ENCODE peak calls at places on chromosomes 11 and 22, in ten cellular contexts. K is mesothelial cell of epicardium; A is WERI-Rb-1; P is heart right ventricle; T is pancreas; M is CD4-positive, alpha-beta T cell; R is A549; Y is cardiac fibroblast; Q is neural progenitor cell; I is endothelial cell. X is an unnamed sample.

GRCh38 chr22:39444247-39444800 is 12.5 kb upstream of the MGAT3 start:
- DNase-seq in Q (no peak), P (no peak), R (no peak), T (no peak), K (no peak), M (no peak), A (no peak), Y (no peak), I (no peak), X (no peak)

GRCh38 chr22:19823638-19824196 is 31.0 kb downstream of the GNB1L start:
- DNase-seq in K (peak; percentile 43), Y (no peak), A (no peak), I (no peak), P (no peak), R (no peak), M (no peak), T (no peak), Q (no peak), X (no peak)

GRCh38 chr22:39355080-39355479 is 5.3 kb downstream of the SYNGR1 start:
- DNase-seq in I (no peak), M (no peak), Y (no peak), R (no peak), Q (no peak), A (no peak), K (no peak), T (no peak), P (no peak), X (no peak)

GRCh38 chr11:125938418-125938817 is 7.4 kb upstream of the VSIG10L2 start:
- DNase-seq in I (no peak), K (no peak), M (no peak), T (no peak), P (no peak), A (no peak), R (no peak), Y (no peak), Q (no peak), X (no peak)

GRCh38 chr22:38110008-38110862 is at the start of gene BAIAP2L2:
- DNase-seq in R (peak; percentile 78), I (no peak), M (no peak), K (no peak), Y (no peak), P (no peak), A (no peak), Q (no peak), T (no peak), X (no peak)

GRCh38 chr11:77027275-77027674 is 6.9 kb upstream of the B3GNT6 start:
- DNase-seq in K (no peak), Y (no peak), P (no peak), M (no peak), I (no peak), Q (no peak), A (peak; percentile 79), T (no peak), R (peak; percentile 40), X (peak; percentile 71)

GRCh38 chr11:130202818-130203671 is 43.5 kb downstream of the ST14 start:
- DNase-seq in I (no peak), K (no peak), Y (no peak), P (no peak), A (no peak), M (no peak), Q (no peak), T (no peak), R (no peak), X (no peak)

GRCh38 chr22:40326905-40327735 is 19.2 kb upstream of the ADSL start:
- DNase-seq in P (no peak), Q (peak; percentile 26), M (no peak), I (peak; percentile 39), A (no peak), R (no peak), Y (peak; percentile 21), K (no peak), T (no peak), X (no peak)

GRCh38 chr22:37145415-37146385 is 4.0 kb downstream of the IL2RB start:
- DNase-seq in K (no peak), I (no peak), R (no peak), Y (no peak), Q (no peak), A (no peak), M (no peak), P (no peak), T (no peak), X (no peak)

GRCh38 chr22:44724416-44724815 is 22.4 kb downstream of the PRR5 start:
- DNase-seq in A (no peak), R (no peak), K (no peak), P (no peak), M (no peak), T (no peak), Q (no peak), I (no peak), Y (no peak), X (no peak)

GRCh38 chr11:27012254-27012921 is 18.5 kb downstream of the FIBIN start:
- DNase-seq in A (no peak), R (no peak), M (no peak), P (no peak), Y (peak; percentile 83), K (no peak), I (no peak), T (no peak), Q (peak; percentile 26), X (no peak)

GRCh38 chr11:124199702-124200101 is 16.6 kb downstream of the OR10D3 start:
- DNase-seq in Q (no peak), A (no peak), T (no peak), I (no peak), R (peak; percentile 25), P (no peak), M (no peak), Y (no peak), K (no peak), X (no peak)

GRCh38 chr11:64226507-64227051 is 505 bp downstream of the NUDT22 start:
- DNase-seq in Y (no peak), R (no peak), M (peak; percentile 44), P (peak; percentile 67), A (peak; percentile 45), T (peak; percentile 78), Q (no peak), I (no peak), K (no peak), X (no peak)

GRCh38 chr11:124481365-124482323 is 36.1 kb upstream of the OR8B8 start:
- DNase-seq in I (peak; percentile 44), M (no peak), A (peak; percentile 68), Y (peak; percentile 66), P (no peak), T (no peak), R (peak; percentile 23), K (no peak), Q (peak; percentile 61), X (peak; percentile 59)

GRCh38 chr11:100922116-100922515 is 207.5 kb downstream of the PGR start:
- DNase-seq in K (no peak), R (no peak), P (no peak), Y (no peak), A (no peak), I (no peak), T (no peak), Q (no peak), M (no peak), X (no peak)

GRCh38 chr11:1167751-1168231 is 10.0 kb downstream of the MUC5AC start:
- DNase-seq in A (no peak), I (no peak), Q (no peak), K (no peak), P (no peak), T (no peak), M (no peak), R (no peak), Y (no peak), X (no peak)

GRCh38 chr22:36443198-36443770 is 38.2 kb downstream of the TXN2 start:
- DNase-seq in Q (no peak), P (no peak), A (no peak), R (no peak), I (no peak), M (no peak), K (no peak), T (no peak), Y (no peak), X (no peak)

DNA sequence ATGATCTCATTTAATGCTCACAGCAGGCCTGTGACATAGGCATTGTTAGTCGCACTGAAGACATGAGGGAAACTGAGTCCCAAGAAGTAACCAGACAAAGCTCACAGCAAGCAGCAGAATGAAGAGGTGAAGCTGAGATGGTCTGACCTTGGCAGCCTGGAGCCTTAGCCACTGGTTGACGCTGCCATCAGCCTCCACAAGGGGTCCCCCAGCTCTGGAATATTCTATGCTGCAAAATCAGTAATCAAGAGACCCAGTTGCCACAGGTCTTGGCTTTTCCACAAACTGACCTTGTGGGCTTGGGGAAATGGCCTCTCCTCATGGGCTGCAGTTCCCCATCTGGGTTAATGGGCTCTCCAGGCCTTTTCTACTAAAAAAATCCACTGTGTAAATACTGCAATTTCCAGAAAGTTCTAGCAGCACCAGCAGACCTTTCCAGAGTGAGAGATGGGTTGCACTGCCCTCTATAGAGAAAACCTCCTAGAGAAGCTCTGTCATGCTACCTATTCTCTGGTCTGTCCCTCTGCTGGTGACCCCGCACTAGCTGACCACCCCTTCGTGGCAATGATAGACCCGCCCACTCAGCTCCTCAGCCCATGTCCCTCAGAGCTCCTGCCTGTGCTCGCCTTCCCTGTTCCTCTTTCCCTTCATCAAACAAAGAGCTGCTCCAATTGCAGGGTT is 22.6 kb upstream of the ISX start:
- DNase-seq in M (no peak), I (peak; percentile 34), P (no peak), A (no peak), R (no peak), K (no peak), Q (no peak), Y (no peak), T (no peak), X (no peak)
- TF ChIP-seq CTCF in M (no peak), I (peak; percentile 22), P (peak; percentile 6), A (peak; percentile 13), R (no peak), K (no peak), Q (peak; percentile 7), Y (no peak), T (no peak), X (no peak)

GRCh38 chr11:9530901-9531625 is 42.4 kb upstream of the WEE1 start:
- DNase-seq in P (no peak), A (peak; percentile 20), Q (no peak), Y (no peak), T (no peak), I (no peak), K (no peak), M (no peak), R (peak; percentile 33), X (no peak)
- TF ChIP-seq CTCF in P (no peak), A (peak; percentile 33), Q (no peak), Y (no peak), T (no peak), I (no peak), K (no peak), M (no peak), R (no peak), X (no peak)

DNA sequence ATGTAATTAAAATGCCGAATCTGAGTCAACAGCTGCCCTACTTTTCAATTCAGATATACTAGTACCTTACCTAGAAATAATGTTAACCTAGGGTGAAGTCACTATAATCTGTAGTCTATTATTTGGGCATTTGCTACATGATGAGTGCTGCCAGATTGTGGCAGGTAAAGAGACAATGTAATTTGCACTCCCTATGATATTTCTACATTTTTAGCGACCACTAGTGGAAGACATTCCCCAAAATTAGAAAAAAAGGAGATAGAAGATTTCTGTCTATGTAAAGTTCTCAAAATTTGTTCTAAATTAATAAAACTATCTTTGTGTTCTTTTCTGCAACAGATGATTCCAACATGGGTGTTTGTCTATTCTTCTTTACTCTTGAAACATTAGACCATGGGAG is 14.1 kb downstream of the MS4A1 start:
- DNase-seq in A (no peak), K (no peak), T (no peak), Q (no peak), P (no peak), R (no peak), M (no peak), I (no peak), Y (no peak), X (no peak)
- TF ChIP-seq CTCF in A (no peak), K (no peak), T (no peak), Q (no peak), P (no peak), R (no peak), M (no peak), I (no peak), Y (no peak), X (no peak)

GRCh38 chr22:17994424-17995108 is 29.8 kb downstream of the MICAL3 start:
- DNase-seq in M (no peak), K (no peak), A (no peak), I (no peak), Y (no peak), Q (no peak), R (no peak), P (no peak), T (no peak), X (no peak)
- TF ChIP-seq CTCF in M (no peak), K (no peak), A (no peak), I (no peak), Y (no peak), Q (no peak), R (no peak), P (no peak), T (no peak), X (no peak)